ENCODE peak calls at places on chromosome 15, in five cellular contexts. One of them, this sample, is unnamed.

GRCh38 chr15:38885001-38885400 is 320.4 kb upstream of the RASGRP1 start:
- DNase-seq in MCF 10A: no peak
- DNase-seq in dorsolateral prefrontal cortex: no peak
- DNase-seq in progenitor cell of endocrine pancreas: no peak
- DNase-seq in GM10248: no peak
- DNase-seq in this sample: no peak

GRCh38 chr15:41809121-41809520 is 18.8 kb upstream of the JMJD7 start:
- DNase-seq in MCF 10A: no peak
- DNase-seq in dorsolateral prefrontal cortex: no peak
- DNase-seq in progenitor cell of endocrine pancreas: no peak
- DNase-seq in GM10248: no peak
- DNase-seq in this sample: no peak

GRCh38 chr15:90364251-90364650 is 12.2 kb downstream of the ZNF774 start:
- DNase-seq in MCF 10A: peak
- DNase-seq in dorsolateral prefrontal cortex: no peak
- DNase-seq in progenitor cell of endocrine pancreas: no peak
- DNase-seq in GM10248: no peak
- DNase-seq in this sample: no peak

GRCh38 chr15:37071134-37071533 is 29.2 kb downstream of the MEIS2 start:
- DNase-seq in MCF 10A: no peak
- DNase-seq in dorsolateral prefrontal cortex: no peak
- DNase-seq in progenitor cell of endocrine pancreas: no peak
- DNase-seq in GM10248: no peak
- DNase-seq in this sample: no peak

GRCh38 chr15:43541785-43542184 is 24.4 kb downstream of the MAP1A start:
- DNase-seq in MCF 10A: peak
- DNase-seq in dorsolateral prefrontal cortex: no peak
- DNase-seq in progenitor cell of endocrine pancreas: no peak
- DNase-seq in GM10248: no peak
- DNase-seq in this sample: no peak

GRCh38 chr15:57743424-57743823 is 36.9 kb downstream of the POLR2M start:
- DNase-seq in MCF 10A: peak
- DNase-seq in dorsolateral prefrontal cortex: no peak
- DNase-seq in progenitor cell of endocrine pancreas: no peak
- DNase-seq in GM10248: no peak
- DNase-seq in this sample: peak

GRCh38 chr15:76976572-76977270 is 18.2 kb upstream of the PSTPIP1 start:
- DNase-seq in MCF 10A: no peak
- DNase-seq in dorsolateral prefrontal cortex: no peak
- DNase-seq in progenitor cell of endocrine pancreas: no peak
- DNase-seq in GM10248: peak
- DNase-seq in this sample: no peak

GRCh38 chr15:43329222-43329959 is 982 bp downstream of the LCMT2 start:
- DNase-seq in MCF 10A: no peak
- DNase-seq in dorsolateral prefrontal cortex: peak
- DNase-seq in progenitor cell of endocrine pancreas: peak
- DNase-seq in GM10248: no peak
- DNase-seq in this sample: peak

GRCh38 chr15:77393471-77393840 is 26.4 kb downstream of the PEAK1 start:
- DNase-seq in MCF 10A: no peak
- DNase-seq in dorsolateral prefrontal cortex: no peak
- DNase-seq in progenitor cell of endocrine pancreas: no peak
- DNase-seq in GM10248: no peak
- DNase-seq in this sample: no peak

GRCh38 chr15:78811124-78811824 is at the start of gene ADAMTS7:
- DNase-seq in MCF 10A: peak
- DNase-seq in dorsolateral prefrontal cortex: peak
- DNase-seq in progenitor cell of endocrine pancreas: peak
- DNase-seq in GM10248: peak
- DNase-seq in this sample: peak

GRCh38 chr15:68930268-68931022 is at the start of gene SPESP1:
- DNase-seq in MCF 10A: peak
- DNase-seq in dorsolateral prefrontal cortex: no peak
- DNase-seq in progenitor cell of endocrine pancreas: no peak
- DNase-seq in GM10248: no peak
- DNase-seq in this sample: no peak

GRCh38 chr15:41605566-41605965 is 46.6 kb downstream of the TYRO3 start:
- DNase-seq in MCF 10A: no peak
- DNase-seq in dorsolateral prefrontal cortex: no peak
- DNase-seq in progenitor cell of endocrine pancreas: no peak
- DNase-seq in GM10248: no peak
- DNase-seq in this sample: no peak

GRCh38 chr15:90594297-90594696 is 64.6 kb downstream of the CRTC3 start:
- DNase-seq in MCF 10A: peak
- DNase-seq in dorsolateral prefrontal cortex: peak
- DNase-seq in progenitor cell of endocrine pancreas: no peak
- DNase-seq in GM10248: no peak
- DNase-seq in this sample: peak

GRCh38 chr15:98551936-98552562 is 96.3 kb upstream of the IGF1R start:
- DNase-seq in MCF 10A: no peak
- DNase-seq in dorsolateral prefrontal cortex: no peak
- DNase-seq in progenitor cell of endocrine pancreas: no peak
- DNase-seq in GM10248: no peak
- DNase-seq in this sample: peak

GRCh38 chr15:91411570-91411969 is 311.5 kb downstream of the SV2B start:
- DNase-seq in MCF 10A: no peak
- DNase-seq in dorsolateral prefrontal cortex: no peak
- DNase-seq in progenitor cell of endocrine pancreas: no peak
- DNase-seq in GM10248: no peak
- DNase-seq in this sample: no peak

GRCh38 chr15:41999290-42000285 is 21.3 kb downstream of the PLA2G4E start:
- DNase-seq in MCF 10A: no peak
- DNase-seq in dorsolateral prefrontal cortex: no peak
- DNase-seq in progenitor cell of endocrine pancreas: no peak
- DNase-seq in GM10248: no peak
- DNase-seq in this sample: no peak

DNA sequence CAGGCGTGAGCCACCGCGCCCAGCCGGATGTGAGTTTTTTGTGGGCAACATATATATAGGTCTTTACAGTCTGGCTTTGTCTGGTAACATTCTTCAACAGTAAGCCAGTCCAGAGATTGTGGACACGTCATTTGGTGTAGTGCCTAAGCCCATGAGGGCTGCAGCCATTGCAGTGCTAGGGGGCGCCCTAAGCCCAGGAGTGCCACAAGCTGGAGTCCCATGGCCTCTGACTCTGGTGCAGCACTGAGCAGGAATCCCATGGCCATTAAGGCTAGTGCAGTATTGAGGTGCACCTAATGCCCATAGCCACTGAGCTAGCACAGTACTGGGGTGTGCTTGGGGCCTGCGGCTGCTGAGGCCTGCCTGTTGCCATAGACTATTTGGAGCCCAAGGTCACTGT is 136.4 kb upstream of the NDN start:
- DNase-seq in MCF 10A: no peak
- DNase-seq in dorsolateral prefrontal cortex: no peak
- DNase-seq in progenitor cell of endocrine pancreas: no peak
- DNase-seq in GM10248: no peak
- DNase-seq in this sample: no peak
- TF ChIP-seq CTCF in MCF 10A: no peak
- TF ChIP-seq CTCF in dorsolateral prefrontal cortex: no peak
- TF ChIP-seq CTCF in progenitor cell of endocrine pancreas: no peak
- TF ChIP-seq CTCF in GM10248: no peak
- TF ChIP-seq CTCF in this sample: no peak

GRCh38 chr15:62066663-62067447 is at the start of gene C2CD4A:
- DNase-seq in MCF 10A: peak
- DNase-seq in dorsolateral prefrontal cortex: peak
- DNase-seq in progenitor cell of endocrine pancreas: peak
- DNase-seq in GM10248: peak
- DNase-seq in this sample: peak
- TF ChIP-seq CTCF in MCF 10A: no peak
- TF ChIP-seq CTCF in dorsolateral prefrontal cortex: no peak
- TF ChIP-seq CTCF in progenitor cell of endocrine pancreas: peak
- TF ChIP-seq CTCF in GM10248: no peak
- TF ChIP-seq CTCF in this sample: peak

GRCh38 chr15:33608714-33609113 is 297.9 kb downstream of the RYR3 start:
- DNase-seq in MCF 10A: peak
- DNase-seq in dorsolateral prefrontal cortex: no peak
- DNase-seq in progenitor cell of endocrine pancreas: no peak
- DNase-seq in GM10248: no peak
- DNase-seq in this sample: peak
- TF ChIP-seq CTCF in MCF 10A: peak
- TF ChIP-seq CTCF in dorsolateral prefrontal cortex: no peak
- TF ChIP-seq CTCF in progenitor cell of endocrine pancreas: peak
- TF ChIP-seq CTCF in GM10248: no peak
- TF ChIP-seq CTCF in this sample: peak

DNA sequence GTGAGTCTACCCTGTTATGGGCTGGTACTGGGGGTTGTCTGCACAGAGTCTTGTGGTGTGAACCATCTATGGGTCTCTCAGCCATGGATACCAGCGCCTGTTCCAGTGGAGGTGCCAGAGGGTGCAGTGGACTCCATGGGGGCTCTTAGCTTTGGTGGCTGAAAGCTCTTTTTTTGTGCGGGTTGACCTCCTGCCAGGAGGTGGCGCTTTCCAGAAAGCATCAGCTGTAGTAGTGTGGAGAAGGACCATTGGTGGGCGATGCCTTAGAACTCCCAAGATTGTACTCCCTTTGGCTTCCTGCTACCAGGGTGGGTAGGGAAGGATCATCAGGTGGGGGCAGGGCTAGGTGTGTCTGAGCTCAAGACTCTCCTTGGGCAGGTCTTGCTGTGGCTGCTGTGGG is 602.6 kb downstream of the RSL24D1 start:
- DNase-seq in MCF 10A: no peak
- DNase-seq in dorsolateral prefrontal cortex: no peak
- DNase-seq in progenitor cell of endocrine pancreas: no peak
- DNase-seq in GM10248: no peak
- DNase-seq in this sample: peak
- TF ChIP-seq CTCF in MCF 10A: no peak
- TF ChIP-seq CTCF in dorsolateral prefrontal cortex: no peak
- TF ChIP-seq CTCF in progenitor cell of endocrine pancreas: no peak
- TF ChIP-seq CTCF in GM10248: no peak
- TF ChIP-seq CTCF in this sample: no peak

GRCh38 chr15:88913017-88913849 is at the start of gene MFGE8:
- DNase-seq in MCF 10A: peak
- DNase-seq in dorsolateral prefrontal cortex: peak
- DNase-seq in progenitor cell of endocrine pancreas: peak
- DNase-seq in GM10248: peak
- DNase-seq in this sample: peak
- TF ChIP-seq CTCF in MCF 10A: no peak
- TF ChIP-seq CTCF in dorsolateral prefrontal cortex: peak
- TF ChIP-seq CTCF in progenitor cell of endocrine pancreas: peak
- TF ChIP-seq CTCF in GM10248: no peak
- TF ChIP-seq CTCF in this sample: peak

GRCh38 chr15:40545457-40545856 is 19.4 kb downstream of the CCDC32 start:
- DNase-seq in MCF 10A: no peak
- DNase-seq in dorsolateral prefrontal cortex: no peak
- DNase-seq in progenitor cell of endocrine pancreas: no peak
- DNase-seq in GM10248: no peak
- DNase-seq in this sample: no peak
- TF ChIP-seq CTCF in MCF 10A: no peak
- TF ChIP-seq CTCF in dorsolateral prefrontal cortex: no peak
- TF ChIP-seq CTCF in progenitor cell of endocrine pancreas: no peak
- TF ChIP-seq CTCF in GM10248: peak
- TF ChIP-seq CTCF in this sample: peak

GRCh38 chr15:24777307-24777706 is 101.7 kb downstream of the NPAP1 start:
- DNase-seq in MCF 10A: no peak
- DNase-seq in dorsolateral prefrontal cortex: no peak
- DNase-seq in progenitor cell of endocrine pancreas: no peak
- DNase-seq in GM10248: no peak
- DNase-seq in this sample: no peak

GRCh38 chr15:24772709-24773373 is 97.3 kb downstream of the NPAP1 start:
- DNase-seq in MCF 10A: no peak
- DNase-seq in dorsolateral prefrontal cortex: peak
- DNase-seq in progenitor cell of endocrine pancreas: peak
- DNase-seq in GM10248: peak
- DNase-seq in this sample: no peak

GRCh38 chr15:24766511-24767133 is 91.0 kb downstream of the NPAP1 start:
- DNase-seq in MCF 10A: no peak
- DNase-seq in dorsolateral prefrontal cortex: no peak
- DNase-seq in progenitor cell of endocrine pancreas: no peak
- DNase-seq in GM10248: no peak
- DNase-seq in this sample: no peak

DNA sequence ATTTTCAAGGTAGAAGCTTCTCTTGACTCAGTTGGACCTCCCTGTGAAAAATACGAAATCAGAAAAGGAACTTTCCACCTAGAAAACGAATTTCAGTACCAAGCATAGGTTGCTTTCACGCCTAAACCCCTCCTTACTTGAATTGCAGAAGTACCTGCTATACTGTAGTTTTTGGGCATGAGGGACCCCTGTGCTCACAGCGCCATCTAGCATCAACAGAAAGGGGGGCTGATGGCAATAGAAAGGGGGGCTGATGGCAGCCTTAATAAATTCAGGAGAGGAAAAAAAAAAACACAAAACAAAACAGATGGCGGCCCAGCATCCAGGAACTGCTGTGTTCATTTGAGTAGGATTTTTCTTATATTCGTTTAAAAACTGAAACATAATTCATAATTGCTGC is 96.7 kb downstream of the NPAP1 start:
- DNase-seq in MCF 10A: no peak
- DNase-seq in dorsolateral prefrontal cortex: no peak
- DNase-seq in progenitor cell of endocrine pancreas: no peak
- DNase-seq in GM10248: no peak
- DNase-seq in this sample: no peak
- TF ChIP-seq CTCF in MCF 10A: no peak
- TF ChIP-seq CTCF in dorsolateral prefrontal cortex: no peak
- TF ChIP-seq CTCF in progenitor cell of endocrine pancreas: peak
- TF ChIP-seq CTCF in GM10248: no peak
- TF ChIP-seq CTCF in this sample: no peak

This sample was measured in A673.